ENCODE peak calls at places on chromosomes 4 and X, in ten cellular contexts. One of them, this sample, is unnamed.

GRCh38 chr4:48557478-48557877 is 67.4 kb downstream of the ZAR1 start:
- DNase-seq in SK-N-SH: peak
- DNase-seq in MCF 10A: peak
- DNase-seq in heart right ventricle: no peak
- DNase-seq in progenitor cell of endocrine pancreas: no peak
- DNase-seq in osteocyte: no peak
- DNase-seq in CD4-positive, alpha-beta T cell: no peak
- DNase-seq in spleen: no peak
- DNase-seq in neural progenitor cell: no peak
- DNase-seq in foreskin fibroblast: peak
- DNase-seq in this sample: no peak

GRCh38 chr4:116639070-116639577 is 446.3 kb downstream of the TRAM1L1 start:
- DNase-seq in CD4-positive, alpha-beta T cell: no peak
- DNase-seq in foreskin fibroblast: no peak
- DNase-seq in neural progenitor cell: no peak
- DNase-seq in MCF 10A: no peak
- DNase-seq in spleen: no peak
- DNase-seq in SK-N-SH: peak
- DNase-seq in heart right ventricle: no peak
- DNase-seq in osteocyte: no peak
- DNase-seq in progenitor cell of endocrine pancreas: no peak
- DNase-seq in this sample: no peak

GRCh38 chr4:157052429-157053040 is 23.4 kb upstream of the GLRB start:
- DNase-seq in spleen: no peak
- DNase-seq in heart right ventricle: no peak
- DNase-seq in CD4-positive, alpha-beta T cell: no peak
- DNase-seq in osteocyte: no peak
- DNase-seq in MCF 10A: no peak
- DNase-seq in progenitor cell of endocrine pancreas: no peak
- DNase-seq in neural progenitor cell: no peak
- DNase-seq in SK-N-SH: no peak
- DNase-seq in foreskin fibroblast: peak
- DNase-seq in this sample: no peak

GRCh38 chr4:164734476-164734875 is 19.5 kb upstream of the SMIM31 start:
- DNase-seq in osteocyte: no peak
- DNase-seq in spleen: no peak
- DNase-seq in neural progenitor cell: no peak
- DNase-seq in progenitor cell of endocrine pancreas: no peak
- DNase-seq in foreskin fibroblast: no peak
- DNase-seq in SK-N-SH: no peak
- DNase-seq in MCF 10A: no peak
- DNase-seq in CD4-positive, alpha-beta T cell: no peak
- DNase-seq in heart right ventricle: no peak
- DNase-seq in this sample: no peak

GRCh38 chr4:80240976-80241375 is 25.5 kb upstream of the FGF5 start:
- DNase-seq in spleen: no peak
- DNase-seq in neural progenitor cell: no peak
- DNase-seq in CD4-positive, alpha-beta T cell: no peak
- DNase-seq in osteocyte: no peak
- DNase-seq in foreskin fibroblast: peak
- DNase-seq in progenitor cell of endocrine pancreas: no peak
- DNase-seq in MCF 10A: no peak
- DNase-seq in SK-N-SH: no peak
- DNase-seq in heart right ventricle: no peak
- DNase-seq in this sample: no peak

GRCh38 chr4:87055340-87055739 is 120.5 kb downstream of the AFF1 start:
- DNase-seq in MCF 10A: no peak
- DNase-seq in SK-N-SH: no peak
- DNase-seq in spleen: no peak
- DNase-seq in neural progenitor cell: no peak
- DNase-seq in foreskin fibroblast: no peak
- DNase-seq in CD4-positive, alpha-beta T cell: no peak
- DNase-seq in progenitor cell of endocrine pancreas: no peak
- DNase-seq in osteocyte: no peak
- DNase-seq in heart right ventricle: no peak
- DNase-seq in this sample: no peak

GRCh38 chrX:153649178-153649914 is 2.3 kb downstream of the DUSP9 start:
- DNase-seq in foreskin fibroblast: peak
- DNase-seq in osteocyte: no peak
- DNase-seq in MCF 10A: peak
- DNase-seq in heart right ventricle: peak
- DNase-seq in SK-N-SH: peak
- DNase-seq in progenitor cell of endocrine pancreas: no peak
- DNase-seq in spleen: peak
- DNase-seq in CD4-positive, alpha-beta T cell: peak
- DNase-seq in neural progenitor cell: peak
- DNase-seq in this sample: no peak

GRCh38 chr4:144288011-144288903 is 147.7 kb upstream of the GYPA start:
- DNase-seq in heart right ventricle: no peak
- DNase-seq in neural progenitor cell: peak
- DNase-seq in spleen: no peak
- DNase-seq in osteocyte: no peak
- DNase-seq in progenitor cell of endocrine pancreas: no peak
- DNase-seq in MCF 10A: no peak
- DNase-seq in SK-N-SH: no peak
- DNase-seq in foreskin fibroblast: no peak
- DNase-seq in CD4-positive, alpha-beta T cell: no peak
- DNase-seq in this sample: no peak

GRCh38 chrX:34521563-34521962 is 135.5 kb downstream of the TMEM47 start:
- DNase-seq in SK-N-SH: no peak
- DNase-seq in osteocyte: no peak
- DNase-seq in neural progenitor cell: peak
- DNase-seq in heart right ventricle: no peak
- DNase-seq in CD4-positive, alpha-beta T cell: no peak
- DNase-seq in MCF 10A: peak
- DNase-seq in foreskin fibroblast: no peak
- DNase-seq in spleen: no peak
- DNase-seq in progenitor cell of endocrine pancreas: no peak
- DNase-seq in this sample: no peak

GRCh38 chr4:105871997-105872396 is 23.3 kb upstream of the NPNT start:
- DNase-seq in progenitor cell of endocrine pancreas: no peak
- DNase-seq in heart right ventricle: no peak
- DNase-seq in MCF 10A: no peak
- DNase-seq in SK-N-SH: no peak
- DNase-seq in osteocyte: no peak
- DNase-seq in CD4-positive, alpha-beta T cell: no peak
- DNase-seq in spleen: no peak
- DNase-seq in foreskin fibroblast: no peak
- DNase-seq in neural progenitor cell: no peak
- DNase-seq in this sample: no peak

GRCh38 chr4:16505726-16506125 is 279.5 kb upstream of the TAPT1 start:
- DNase-seq in neural progenitor cell: peak
- DNase-seq in foreskin fibroblast: peak
- DNase-seq in CD4-positive, alpha-beta T cell: no peak
- DNase-seq in spleen: no peak
- DNase-seq in MCF 10A: peak
- DNase-seq in SK-N-SH: peak
- DNase-seq in progenitor cell of endocrine pancreas: no peak
- DNase-seq in osteocyte: no peak
- DNase-seq in heart right ventricle: no peak
- DNase-seq in this sample: no peak

GRCh38 chrX:154047266-154047665 is 27.6 kb upstream of the IRAK1 start:
- DNase-seq in SK-N-SH: no peak
- DNase-seq in osteocyte: no peak
- DNase-seq in MCF 10A: no peak
- DNase-seq in progenitor cell of endocrine pancreas: no peak
- DNase-seq in heart right ventricle: no peak
- DNase-seq in neural progenitor cell: no peak
- DNase-seq in CD4-positive, alpha-beta T cell: no peak
- DNase-seq in spleen: no peak
- DNase-seq in foreskin fibroblast: no peak
- DNase-seq in this sample: no peak

GRCh38 chrX:84188320-84188834 is 378 bp upstream of the RPS6KA6 start:
- DNase-seq in neural progenitor cell: peak
- DNase-seq in SK-N-SH: peak
- DNase-seq in progenitor cell of endocrine pancreas: peak
- DNase-seq in heart right ventricle: peak
- DNase-seq in foreskin fibroblast: peak
- DNase-seq in CD4-positive, alpha-beta T cell: no peak
- DNase-seq in spleen: no peak
- DNase-seq in osteocyte: no peak
- DNase-seq in MCF 10A: no peak
- DNase-seq in this sample: peak

GRCh38 chrX:122094611-122095010 is 1047.2 kb downstream of the GLUD2 start:
- DNase-seq in CD4-positive, alpha-beta T cell: no peak
- DNase-seq in osteocyte: no peak
- DNase-seq in foreskin fibroblast: peak
- DNase-seq in spleen: no peak
- DNase-seq in neural progenitor cell: no peak
- DNase-seq in MCF 10A: peak
- DNase-seq in heart right ventricle: no peak
- DNase-seq in SK-N-SH: no peak
- DNase-seq in progenitor cell of endocrine pancreas: no peak
- DNase-seq in this sample: no peak

GRCh38 chr4:151604238-151604637 is 156.6 kb downstream of the GATB start:
- DNase-seq in osteocyte: no peak
- DNase-seq in foreskin fibroblast: peak
- DNase-seq in neural progenitor cell: no peak
- DNase-seq in MCF 10A: peak
- DNase-seq in CD4-positive, alpha-beta T cell: no peak
- DNase-seq in SK-N-SH: peak
- DNase-seq in progenitor cell of endocrine pancreas: no peak
- DNase-seq in heart right ventricle: no peak
- DNase-seq in spleen: no peak
- DNase-seq in this sample: no peak
- TF ChIP-seq CTCF in osteocyte: peak
- TF ChIP-seq CTCF in foreskin fibroblast: peak
- TF ChIP-seq CTCF in neural progenitor cell: peak
- TF ChIP-seq CTCF in MCF 10A: peak
- TF ChIP-seq CTCF in CD4-positive, alpha-beta T cell: no peak
- TF ChIP-seq CTCF in SK-N-SH: peak
- TF ChIP-seq CTCF in progenitor cell of endocrine pancreas: peak
- TF ChIP-seq CTCF in heart right ventricle: no peak
- TF ChIP-seq CTCF in spleen: no peak
- TF ChIP-seq CTCF in this sample: no peak

DNA sequence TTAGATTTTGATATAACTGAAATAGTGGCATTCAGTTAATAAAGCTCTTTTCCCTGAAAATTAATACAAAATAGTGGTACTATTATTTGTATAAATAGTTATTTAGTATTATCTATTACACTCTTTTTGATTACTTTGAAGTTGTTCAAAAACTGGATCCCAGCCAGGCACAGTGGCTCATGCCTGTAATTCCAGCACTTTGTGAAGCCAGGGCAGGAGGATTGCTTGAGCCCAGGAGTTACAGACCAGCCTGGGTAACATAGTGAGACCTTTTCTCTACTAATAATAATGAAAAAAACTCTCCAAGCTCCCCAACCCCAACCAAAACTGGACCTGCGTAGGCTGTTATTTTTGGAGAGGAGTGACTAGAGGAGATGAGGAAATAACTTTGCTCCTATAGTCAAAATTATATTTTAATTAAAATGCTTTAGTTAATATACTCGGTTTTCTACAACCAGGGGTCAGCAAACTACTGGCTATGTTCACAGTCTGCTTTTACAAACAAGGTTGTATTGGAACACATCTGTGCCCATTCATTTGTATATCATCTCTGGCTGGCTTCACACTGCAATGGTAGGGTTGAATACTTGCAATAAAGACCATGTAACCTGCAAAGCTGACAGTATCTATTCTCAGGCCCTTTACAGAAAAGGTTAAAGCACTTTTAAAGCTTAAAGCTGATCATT is 27.6 kb downstream of the GUCY1A1 start:
- DNase-seq in neural progenitor cell: no peak
- DNase-seq in SK-N-SH: no peak
- DNase-seq in MCF 10A: no peak
- DNase-seq in CD4-positive, alpha-beta T cell: no peak
- DNase-seq in progenitor cell of endocrine pancreas: no peak
- DNase-seq in spleen: no peak
- DNase-seq in foreskin fibroblast: no peak
- DNase-seq in osteocyte: no peak
- DNase-seq in heart right ventricle: no peak
- DNase-seq in this sample: no peak
- TF ChIP-seq CTCF in neural progenitor cell: no peak
- TF ChIP-seq CTCF in SK-N-SH: no peak
- TF ChIP-seq CTCF in MCF 10A: no peak
- TF ChIP-seq CTCF in CD4-positive, alpha-beta T cell: no peak
- TF ChIP-seq CTCF in progenitor cell of endocrine pancreas: no peak
- TF ChIP-seq CTCF in spleen: no peak
- TF ChIP-seq CTCF in foreskin fibroblast: no peak
- TF ChIP-seq CTCF in osteocyte: no peak
- TF ChIP-seq CTCF in heart right ventricle: no peak
- TF ChIP-seq CTCF in this sample: no peak

GRCh38 chr4:158715787-158716186 is 7.4 kb downstream of the PPID start:
- DNase-seq in neural progenitor cell: no peak
- DNase-seq in MCF 10A: no peak
- DNase-seq in SK-N-SH: no peak
- DNase-seq in spleen: no peak
- DNase-seq in foreskin fibroblast: no peak
- DNase-seq in osteocyte: no peak
- DNase-seq in progenitor cell of endocrine pancreas: no peak
- DNase-seq in CD4-positive, alpha-beta T cell: no peak
- DNase-seq in heart right ventricle: no peak
- DNase-seq in this sample: no peak

GRCh38 chr4:158714937-158715336 is 8.3 kb downstream of the PPID start:
- DNase-seq in heart right ventricle: no peak
- DNase-seq in osteocyte: no peak
- DNase-seq in CD4-positive, alpha-beta T cell: no peak
- DNase-seq in SK-N-SH: no peak
- DNase-seq in neural progenitor cell: no peak
- DNase-seq in foreskin fibroblast: no peak
- DNase-seq in progenitor cell of endocrine pancreas: no peak
- DNase-seq in spleen: no peak
- DNase-seq in MCF 10A: no peak
- DNase-seq in this sample: no peak

GRCh38 chr4:158710814-158711213 is 12.4 kb downstream of the PPID start:
- DNase-seq in heart right ventricle: no peak
- DNase-seq in SK-N-SH: no peak
- DNase-seq in spleen: no peak
- DNase-seq in progenitor cell of endocrine pancreas: no peak
- DNase-seq in MCF 10A: no peak
- DNase-seq in CD4-positive, alpha-beta T cell: no peak
- DNase-seq in neural progenitor cell: no peak
- DNase-seq in osteocyte: no peak
- DNase-seq in foreskin fibroblast: peak
- DNase-seq in this sample: no peak
- TF ChIP-seq CTCF in heart right ventricle: no peak
- TF ChIP-seq CTCF in SK-N-SH: peak
- TF ChIP-seq CTCF in spleen: no peak
- TF ChIP-seq CTCF in progenitor cell of endocrine pancreas: peak
- TF ChIP-seq CTCF in MCF 10A: no peak
- TF ChIP-seq CTCF in CD4-positive, alpha-beta T cell: no peak
- TF ChIP-seq CTCF in neural progenitor cell: peak
- TF ChIP-seq CTCF in osteocyte: peak
- TF ChIP-seq CTCF in foreskin fibroblast: peak
- TF ChIP-seq CTCF in this sample: no peak

DNA sequence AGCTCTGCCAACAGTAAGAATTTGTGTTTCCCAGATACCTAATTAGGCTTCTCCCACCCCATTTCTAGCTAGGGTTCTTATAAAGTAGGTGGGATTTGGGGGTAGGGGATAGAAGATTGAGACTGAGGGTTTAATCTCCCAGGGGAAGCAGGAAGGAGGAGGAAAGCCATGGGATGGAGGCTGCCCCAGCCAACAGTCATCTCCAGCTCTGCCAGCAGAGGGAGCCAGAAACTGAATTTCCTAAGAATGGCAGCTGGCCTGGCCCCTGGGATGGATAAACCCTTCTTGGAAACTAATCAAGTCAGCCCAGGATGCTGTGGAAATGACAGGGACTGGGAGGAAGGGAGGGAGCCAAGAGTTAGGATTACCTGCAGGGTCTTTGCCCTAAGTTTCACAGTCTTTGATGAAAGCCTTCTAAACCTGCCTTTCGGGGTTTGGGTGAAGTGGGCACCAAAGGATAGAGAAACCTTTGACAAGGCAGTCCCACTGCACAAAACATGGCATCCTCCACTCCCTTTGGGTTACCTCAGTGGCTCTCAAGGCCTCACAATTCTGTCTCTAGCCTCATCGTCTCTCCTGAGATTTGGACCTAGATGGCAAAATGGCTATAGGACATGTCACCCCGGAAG is 6.7 kb upstream of the ERCC6L start:
- DNase-seq in MCF 10A: peak
- DNase-seq in osteocyte: peak
- DNase-seq in progenitor cell of endocrine pancreas: peak
- DNase-seq in heart right ventricle: peak
- DNase-seq in SK-N-SH: peak
- DNase-seq in neural progenitor cell: peak
- DNase-seq in CD4-positive, alpha-beta T cell: no peak
- DNase-seq in foreskin fibroblast: peak
- DNase-seq in spleen: no peak
- DNase-seq in this sample: peak
- TF ChIP-seq CTCF in MCF 10A: peak
- TF ChIP-seq CTCF in osteocyte: peak
- TF ChIP-seq CTCF in progenitor cell of endocrine pancreas: peak
- TF ChIP-seq CTCF in heart right ventricle: peak
- TF ChIP-seq CTCF in SK-N-SH: peak
- TF ChIP-seq CTCF in neural progenitor cell: peak
- TF ChIP-seq CTCF in CD4-positive, alpha-beta T cell: peak
- TF ChIP-seq CTCF in foreskin fibroblast: peak
- TF ChIP-seq CTCF in spleen: peak
- TF ChIP-seq CTCF in this sample: no peak